ENCODE peak calls at places on chromosomes 11 and 22, in five cellular contexts. Q is PC-3, C is dorsolateral prefrontal cortex, Z is choroid plexus epithelial cell, L is GM23248. R is an unnamed sample.
A peak's percentile ranks its signal among the peaks of the same experiment; 100 is the strongest.

GRCh38 chr11:73384531-73384870 is 8.3 kb downstream of the RELT start:
- DNase-seq in Q (no peak), C (no peak), Z (no peak), L (no peak), R (no peak)

GRCh38 chr11:94870422-94870821 is 102.3 kb downstream of the AMOTL1 start:
- DNase-seq in Q (no peak), C (no peak), Z (no peak), L (no peak), R (no peak)

GRCh38 chr11:33553486-33553885 is 147.1 kb downstream of the C11orf91 start:
- DNase-seq in Q (peak; percentile 45), C (no peak), Z (no peak), L (no peak), R (no peak)

GRCh38 chr22:27470169-27470772 is 331.3 kb downstream of the MN1 start:
- DNase-seq in Q (no peak), C (no peak), Z (no peak), L (no peak), R (no peak)

GRCh38 chr11:130181295-130182272 is 22.0 kb downstream of the ST14 start:
- DNase-seq in Q (peak; percentile 89), C (no peak), Z (peak; percentile 81), L (peak; percentile 95), R (no peak)

GRCh38 chr22:44057411-44057987 is 33.4 kb downstream of the PARVB start:
- DNase-seq in Q (no peak), C (no peak), Z (peak; percentile 14), L (peak; percentile 16), R (no peak)

GRCh38 chr11:96219981-96220623 is 122.9 kb downstream of the MAML2 start:
- DNase-seq in Q (peak; percentile 70), C (no peak), Z (peak; percentile 69), L (peak; percentile 88), R (no peak)

GRCh38 chr11:66321606-66322005 is 4.8 kb upstream of the CD248 start:
- DNase-seq in Q (no peak), C (no peak), Z (no peak), L (peak; percentile 57), R (no peak)

GRCh38 chr22:29938285-29938693 is 55.3 kb downstream of the MTMR3 start:
- DNase-seq in Q (no peak), C (no peak), Z (peak; percentile 27), L (no peak), R (no peak)

GRCh38 chr11:2914475-2915195 is 14.6 kb downstream of the PHLDA2 start:
- DNase-seq in Q (no peak), C (peak; percentile 72), Z (no peak), L (no peak), R (no peak)

GRCh38 chr22:32527756-32528155 is 53.1 kb downstream of the FBXO7 start:
- DNase-seq in Q (no peak), C (no peak), Z (no peak), L (no peak), R (no peak)

GRCh38 chr22:36419177-36419911 is 31.6 kb upstream of the MYH9 start:
- DNase-seq in Q (no peak), C (no peak), Z (peak; percentile 93), L (peak; percentile 52), R (no peak)

GRCh38 chr22:32713737-32714457 is 87.6 kb upstream of the TIMP3 start:
- DNase-seq in Q (no peak), C (no peak), Z (no peak), L (no peak), R (no peak)

GRCh38 chr11:44199298-44199697 is 103.8 kb downstream of the EXT2 start:
- DNase-seq in Q (no peak), C (no peak), Z (no peak), L (no peak), R (no peak)

GRCh38 chr11:70531281-70532065 is 133.1 kb downstream of the CTTN start:
- DNase-seq in Q (no peak), C (no peak), Z (no peak), L (no peak), R (no peak)

GRCh38 chr11:9745411-9746211 is 81.7 kb downstream of the SWAP70 start:
- DNase-seq in Q (no peak), C (no peak), Z (no peak), L (no peak), R (no peak)

GRCh38 chr11:9750551-9750950 is 86.7 kb downstream of the SWAP70 start:
- DNase-seq in Q (peak; percentile 20), C (no peak), Z (no peak), L (no peak), R (no peak)

GRCh38 chr11:9747816-9748215 is 83.9 kb downstream of the SWAP70 start:
- DNase-seq in Q (no peak), C (no peak), Z (no peak), L (no peak), R (no peak)

GRCh38 chr11:9747229-9747628 is 83.4 kb downstream of the SWAP70 start:
- DNase-seq in Q (no peak), C (no peak), Z (no peak), L (no peak), R (no peak)

DNA sequence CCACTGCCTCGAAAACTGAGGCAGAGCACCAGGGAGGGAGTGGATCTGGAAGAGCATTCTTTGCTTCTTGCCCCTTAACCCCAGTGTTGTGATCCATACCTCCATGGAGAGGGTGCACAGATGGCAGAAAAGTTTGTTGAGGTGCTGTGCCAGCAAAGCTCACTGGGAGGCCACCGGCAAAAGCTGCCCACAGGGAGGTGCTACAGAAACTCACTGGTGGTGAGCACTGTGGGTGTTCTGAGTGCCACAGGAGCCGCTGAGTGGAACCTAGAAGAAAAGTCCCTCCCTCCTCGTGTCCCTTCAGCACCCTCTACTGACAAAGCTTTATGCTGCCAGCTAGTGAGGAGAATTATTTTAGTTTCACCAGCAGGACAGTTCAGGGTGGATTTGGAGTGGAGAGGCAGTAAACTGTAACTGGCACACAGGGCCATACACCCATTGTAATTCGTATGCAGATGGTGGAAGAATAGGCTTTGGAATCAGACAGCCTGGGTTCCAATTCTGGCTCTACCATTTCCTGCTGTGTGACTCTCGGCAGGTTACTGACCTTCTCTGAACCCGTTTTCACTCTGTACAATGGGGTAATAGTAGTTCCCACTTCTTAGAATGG is 84.6 kb downstream of the SWAP70 start:
- DNase-seq in Q (peak; percentile 80), C (peak; percentile 65), Z (peak; percentile 87), L (peak; percentile 90), R (no peak)
- H3K4me3 ChIP-seq in Q (no peak overlapping the region), C (no peak overlapping the region), Z (no peak overlapping the region), L (no peak overlapping the region), R (no peak overlapping the region)

GRCh38 chr11:57349491-57350274 is 11.5 kb downstream of the P2RX3 start:
- DNase-seq in Q (peak; percentile 65), C (peak; percentile 71), Z (peak; percentile 39), L (peak; percentile 55), R (peak; percentile 73)
- H3K4me3 ChIP-seq in Q (no peak overlapping the region), C (no peak overlapping the region), Z (no peak overlapping the region), L (no peak overlapping the region), R (peak overlapping the region; percentile 29)

GRCh38 chr11:63537293-63538101 is 889 bp downstream of the PLAAT4 start:
- DNase-seq in Q (no peak), C (peak; percentile 82), Z (peak; percentile 94), L (peak; percentile 47), R (no peak)
- H3K4me3 ChIP-seq in Q (peak overlapping the region; percentile 53), C (peak overlapping the region; percentile 61), Z (peak overlapping the region; percentile 48), L (peak overlapping the region; percentile 64), R (no peak overlapping the region)

DNA sequence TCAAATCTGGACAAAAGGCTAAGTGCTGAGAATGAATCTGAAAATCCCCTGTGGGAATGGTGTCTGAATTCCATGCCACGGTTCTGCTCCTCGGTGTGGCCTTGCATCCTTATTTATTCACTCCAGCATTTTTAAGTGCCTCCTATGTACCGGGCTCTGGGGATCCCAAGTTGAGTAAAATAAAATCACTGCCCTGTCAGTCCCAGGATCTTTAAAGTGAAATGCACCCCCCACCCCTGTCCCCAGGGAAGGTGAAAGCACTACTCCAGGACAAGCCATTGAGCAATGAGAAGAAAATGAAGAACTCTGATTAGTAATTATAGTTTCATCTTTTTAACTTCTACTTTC is 3.3 kb downstream of the LGR4 start:
- DNase-seq in Q (no peak), C (no peak), Z (no peak), L (no peak), R (no peak)
- H3K4me3 ChIP-seq in Q (peak overlapping the region; percentile 81), C (peak overlapping the region; percentile 71), Z (no peak overlapping the region), L (peak overlapping the region; percentile 98), R (no peak overlapping the region)

DNA sequence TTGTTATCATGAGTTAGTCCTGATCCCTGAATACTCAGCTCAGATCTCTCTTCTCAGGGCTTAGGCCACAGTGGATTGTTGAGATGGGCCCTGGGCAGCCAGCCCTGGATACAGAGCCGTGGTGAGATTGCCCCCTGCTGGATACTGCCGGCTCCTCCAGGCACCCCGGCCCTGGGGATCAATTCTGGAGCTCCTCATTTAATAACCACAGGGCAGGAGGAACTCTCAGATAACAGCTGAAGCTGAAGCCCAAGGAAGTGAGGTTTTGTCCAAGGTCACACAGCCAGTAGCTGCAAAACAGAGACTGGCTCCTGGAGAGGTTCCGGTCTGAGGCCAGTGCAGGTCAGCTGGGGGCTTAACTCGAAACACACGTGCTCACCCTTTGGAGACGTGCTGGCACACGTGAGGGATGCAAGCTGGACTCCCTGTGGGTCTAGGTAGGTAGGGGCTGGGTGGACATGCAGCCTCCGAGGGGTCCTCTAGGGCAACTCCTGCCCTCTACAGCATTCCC is 16.0 kb downstream of the USH1C start:
- DNase-seq in Q (peak; percentile 65), C (peak; percentile 82), Z (peak; percentile 67), L (peak; percentile 71), R (no peak)
- H3K4me3 ChIP-seq in Q (no peak overlapping the region), C (no peak overlapping the region), Z (no peak overlapping the region), L (no peak overlapping the region), R (no peak overlapping the region)

GRCh38 chr22:19422440-19423301 is 8.9 kb downstream of the HIRA start:
- DNase-seq in Q (no peak), C (no peak), Z (peak; percentile 33), L (no peak), R (no peak)
- H3K4me3 ChIP-seq in Q (no peak overlapping the region), C (no peak overlapping the region), Z (no peak overlapping the region), L (no peak overlapping the region), R (no peak overlapping the region)

GRCh38 chr11:118876261-118876660 is 7.4 kb upstream of the CXCR5 start:
- DNase-seq in Q (no peak), C (no peak), Z (no peak), L (no peak), R (no peak)
- H3K4me3 ChIP-seq in Q (no peak overlapping the region), C (no peak overlapping the region), Z (no peak overlapping the region), L (no peak overlapping the region), R (no peak overlapping the region)

GRCh38 chr22:49044776-49045175 is 782.9 kb downstream of the BRD1 start:
- DNase-seq in Q (no peak), C (peak; percentile 31), Z (no peak), L (no peak), R (no peak)
- H3K4me3 ChIP-seq in Q (no peak overlapping the region), C (no peak overlapping the region), Z (no peak overlapping the region), L (no peak overlapping the region), R (no peak overlapping the region)

GRCh38 chr11:126638663-126639062 is 283.2 kb downstream of the ST3GAL4 start:
- DNase-seq in Q (no peak), C (no peak), Z (no peak), L (peak; percentile 16), R (no peak)
- H3K4me3 ChIP-seq in Q (no peak overlapping the region), C (no peak overlapping the region), Z (no peak overlapping the region), L (no peak overlapping the region), R (no peak overlapping the region)

GRCh38 chr11:40133526-40133925 is 1325.9 kb downstream of the LRRC4C start:
- DNase-seq in Q (no peak), C (no peak), Z (no peak), L (no peak), R (no peak)
- H3K4me3 ChIP-seq in Q (no peak overlapping the region), C (no peak overlapping the region), Z (no peak overlapping the region), L (no peak overlapping the region), R (no peak overlapping the region)

R was measured in iPS DF 6.9.